ENCODE peak calls at places on chromosomes 1 and 21, in seven cellular contexts. D is H1, F is body of pancreas, L is HepG2, R is gastrocnemius medialis, V is uterus, T is tibial nerve. K is an unnamed sample.
A peak's percentile ranks its signal among the peaks of the same experiment; 100 is the strongest.

GRCh38 chr1:170296642-170297041 is 150.9 kb downstream of the NTMT2 start:
- DNase-seq in D (no peak), F (no peak), L (no peak), R (no peak), V (no peak), T (no peak), K (no peak)

GRCh38 chr1:27521336-27522147 is 31.6 kb upstream of the WASF2 start:
- DNase-seq in D (no peak), F (no peak), L (no peak), R (no peak), V (no peak), T (no peak), K (no peak)

GRCh38 chr1:115428262-115428661 is 90.2 kb upstream of the NGF start:
- DNase-seq in D (no peak), F (no peak), L (no peak), R (no peak), V (no peak), T (no peak), K (no peak)

GRCh38 chr1:224116131-224116530 is 2.2 kb downstream of the FBXO28 start:
- DNase-seq in D (no peak), F (no peak), L (peak; percentile 47), R (no peak), V (no peak), T (no peak), K (no peak)

GRCh38 chr1:156583821-156584622 is 4.5 kb downstream of the TTC24 start:
- DNase-seq in D (no peak), F (peak; percentile 81), L (peak; percentile 40), R (peak; percentile 63), V (peak; percentile 83), T (peak; percentile 96), K (no peak)

GRCh38 chr1:8211620-8212442 is 106.1 kb upstream of the SLC45A1 start:
- DNase-seq in D (no peak), F (no peak), L (peak; percentile 97), R (peak; percentile 66), V (no peak), T (peak; percentile 43), K (peak; percentile 77)

GRCh38 chr1:64126581-64126980 is 76.8 kb upstream of the UBE2U start:
- DNase-seq in D (no peak), F (no peak), L (no peak), R (no peak), V (no peak), T (no peak), K (no peak)

GRCh38 chr1:53135735-53136114 is 6.7 kb downstream of the SLC1A7 start:
- DNase-seq in D (no peak), F (no peak), L (no peak), R (no peak), V (no peak), T (peak; percentile 61), K (peak; percentile 77)

GRCh38 chr1:11740258-11741192 is 4.6 kb downstream of the AGTRAP start:
- DNase-seq in D (no peak), F (no peak), L (no peak), R (no peak), V (no peak), T (no peak), K (no peak)

GRCh38 chr1:44603718-44604117 is 70.6 kb downstream of the TMEM53 start:
- DNase-seq in D (no peak), F (peak; percentile 74), L (no peak), R (no peak), V (no peak), T (no peak), K (no peak)

GRCh38 chr1:84722794-84723193 is 32.5 kb upstream of the SSX2IP start:
- DNase-seq in D (no peak), F (no peak), L (no peak), R (no peak), V (peak; percentile 46), T (peak; percentile 39), K (no peak)

GRCh38 chr1:247531937-247532336 is 4.3 kb downstream of the OR2C3 start:
- DNase-seq in D (no peak), F (no peak), L (no peak), R (no peak), V (no peak), T (no peak), K (no peak)

GRCh38 chr1:234631721-234632125 is 21.7 kb upstream of the IRF2BP2 start:
- DNase-seq in D (no peak), F (no peak), L (peak; percentile 90), R (no peak), V (no peak), T (no peak), K (no peak)

GRCh38 chr1:233993651-233994050 is 89.2 kb downstream of the SLC35F3 start:
- DNase-seq in D (no peak), F (no peak), L (no peak), R (no peak), V (no peak), T (no peak), K (no peak)

GRCh38 chr1:201503397-201504176 is 3.3 kb downstream of the CSRP1 start:
- DNase-seq in D (peak; percentile 54), F (peak; percentile 47), L (peak; percentile 85), R (no peak), V (peak; percentile 95), T (no peak), K (no peak)

GRCh38 chr1:31568895-31569655 is 7.2 kb upstream of the TINAGL1 start:
- DNase-seq in D (no peak), F (peak; percentile 74), L (no peak), R (peak; percentile 74), V (no peak), T (no peak), K (no peak)

GRCh38 chr1:5874416-5875110 is 117.7 kb downstream of the NPHP4 start:
- DNase-seq in D (no peak), F (no peak), L (no peak), R (no peak), V (no peak), T (no peak), K (no peak)
- TF ChIP-seq POLR2A in D (no peak), F (no peak), L (no peak), R (no peak), V (no peak), T (no peak), K (no peak)

GRCh38 chr21:34511154-34511553 is 856 bp downstream of the KCNE1 start:
- DNase-seq in D (no peak), F (no peak), L (no peak), R (no peak), V (no peak), T (no peak), K (no peak)
- H3K4me1 ChIP-seq in D (no peaks in the 10 kb centered on the region), F (no peaks in the 10 kb centered on the region), L (peaks cover 6% of the 10 kb centered on the region), R (peaks cover 4% of the 10 kb centered on the region), V (no peaks in the 10 kb centered on the region), T (no peaks in the 10 kb centered on the region), K (peaks cover 3% of the 10 kb centered on the region)

GRCh38 chr1:109618614-109619404 is 607 bp downstream of the GNAT2 start:
- DNase-seq in D (no peak), F (no peak), L (peak; percentile 51), R (no peak), V (no peak), T (no peak), K (no peak)

GRCh38 chr1:109620396-109620817 is 770 bp downstream of the AMPD2 start:
- DNase-seq in D (no peak), F (no peak), L (no peak), R (no peak), V (peak; percentile 49), T (no peak), K (peak; percentile 81)

GRCh38 chr1:109620890-109621289 is 1.3 kb downstream of the AMPD2 start:
- DNase-seq in D (no peak), F (peak; percentile 87), L (peak; percentile 88), R (peak; percentile 75), V (peak; percentile 90), T (peak; percentile 94), K (peak; percentile 97)

GRCh38 chr1:109619405-109619654 is at the start of gene GNAT2:
- DNase-seq in D (no peak), F (no peak), L (no peak), R (no peak), V (no peak), T (no peak), K (no peak)

GRCh38 chr1:109619655-109620395 is at the start of gene AMPD2:
- DNase-seq in D (no peak), F (peak; percentile 85), L (peak; percentile 69), R (peak; percentile 77), V (peak; percentile 78), T (peak; percentile 74), K (peak; percentile 91)
- H3K27ac ChIP-seq in D (peak within 1 kb of the TSS; percentile 16), F (peak within 1 kb of the TSS; percentile 85), L (peak within 1 kb of the TSS; percentile 92), R (peak within 1 kb of the TSS; percentile 72), V (peak within 1 kb of the TSS; percentile 84), T (peak within 1 kb of the TSS; percentile 89), K (peak within 1 kb of the TSS; percentile 84)

DNA sequence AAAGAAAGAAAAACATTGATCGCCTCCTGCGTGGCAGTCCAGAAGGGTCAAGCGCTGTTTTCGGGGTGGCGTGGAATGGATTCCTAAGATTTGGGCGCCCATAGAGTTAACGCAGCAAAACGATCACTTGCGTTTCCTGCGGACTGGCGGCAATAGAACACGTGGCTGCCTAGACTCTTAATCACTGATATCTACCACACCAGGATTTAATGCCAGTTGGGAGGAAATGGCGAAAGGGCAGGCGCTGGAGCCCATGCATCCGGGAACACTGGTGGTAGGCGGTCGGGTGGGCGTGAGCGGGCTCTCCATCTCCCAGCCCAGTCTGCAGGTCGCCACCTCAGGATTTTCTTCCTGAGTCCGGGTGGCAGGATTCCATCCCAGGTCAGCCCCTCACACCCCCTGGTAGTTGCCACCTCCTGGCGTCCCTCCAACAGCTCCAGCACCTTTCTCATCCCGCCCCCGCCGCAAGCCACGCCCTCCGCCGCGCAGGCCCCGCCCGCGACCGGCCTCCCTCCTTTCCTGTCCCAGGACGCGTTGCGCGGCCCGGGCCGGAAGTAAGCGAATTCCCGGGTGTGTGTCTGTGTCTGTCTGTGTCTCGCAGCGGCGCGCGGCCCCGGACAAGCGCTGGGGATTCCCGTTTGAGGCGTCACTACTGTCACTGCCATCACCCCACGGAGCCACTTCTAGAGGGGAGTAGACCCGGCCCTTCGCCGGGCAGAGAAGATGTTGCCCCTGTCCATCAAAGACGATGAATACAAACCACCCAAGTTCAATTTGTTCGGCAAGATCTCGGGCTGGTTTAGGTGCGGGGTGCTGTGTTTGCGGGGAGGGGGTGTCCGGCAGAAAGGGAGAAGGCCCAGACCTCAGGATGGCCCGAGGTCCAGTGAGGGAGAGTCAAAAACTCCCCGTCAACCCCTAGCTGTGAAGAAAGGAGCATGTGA is at the start of gene SLC30A7:
- DNase-seq in D (peak; percentile 65), F (peak; percentile 97), L (peak; percentile 84), R (peak; percentile 92), V (peak; percentile 93), T (peak; percentile 95), K (peak; percentile 98)
- TF ChIP-seq POLR2A in D (peak; percentile 73), F (peak; percentile 56), L (no peak), R (peak; percentile 60), V (peak; percentile 70), T (peak; percentile 53), K (peak; percentile 84)

DNA sequence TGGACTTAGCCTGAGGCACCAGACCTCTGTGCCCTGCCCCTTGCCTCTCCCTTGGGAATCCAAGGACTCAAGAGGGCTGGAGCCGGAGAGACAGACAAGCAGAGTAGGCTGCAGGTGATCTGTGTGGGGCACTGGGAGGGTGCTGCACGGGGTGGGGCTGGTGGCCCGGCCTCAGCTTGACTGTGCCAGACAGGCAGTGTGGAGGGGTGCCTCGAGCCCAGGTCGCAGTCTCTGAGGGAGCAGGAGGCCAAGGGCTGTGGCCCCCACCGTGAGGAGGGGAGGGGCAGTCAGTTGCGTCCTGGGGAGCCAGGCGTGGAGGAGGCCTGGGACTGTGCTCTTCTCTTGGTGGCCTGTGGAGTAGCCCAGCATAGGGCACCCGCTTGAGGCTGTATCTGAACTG is 4.0 kb downstream of the GABRD start:
- DNase-seq in D (no peak), F (no peak), L (no peak), R (no peak), V (no peak), T (no peak), K (no peak)
- H3K4me1 ChIP-seq in D (peaks cover 10% of the 10 kb centered on the region), F (peaks cover 7% of the 10 kb centered on the region), L (peaks cover 7% of the 10 kb centered on the region), R (peaks cover 12% of the 10 kb centered on the region), V (peaks cover 5% of the 10 kb centered on the region), T (peaks cover 4% of the 10 kb centered on the region), K (peaks cover 18% of the 10 kb centered on the region)

GRCh38 chr21:42636931-42637601 is 16.4 kb upstream of the PDE9A start:
- DNase-seq in D (no peak), F (no peak), L (no peak), R (no peak), V (no peak), T (no peak), K (no peak)
- H3K27ac ChIP-seq in D (no peak overlapping the region), F (no peak overlapping the region), L (no peak overlapping the region), R (no peak overlapping the region), V (no peak overlapping the region), T (no peak overlapping the region), K (no peak overlapping the region)